ENCODE peak calls at places on chromosomes 12 and 14, in four cellular contexts. One of them, this sample, is unnamed.

GRCh38 chr14:59630281-59630963 is 53.8 kb upstream of the CCDC175 start:
- DNase-seq in uterus: no peak
- DNase-seq in cardiac fibroblast: no peak
- DNase-seq in right cardiac atrium: no peak
- DNase-seq in this sample: peak

GRCh38 chr12:4117386-4118016 is 156.1 kb upstream of the CCND2 start:
- DNase-seq in cardiac fibroblast: no peak
- DNase-seq in uterus: no peak
- DNase-seq in right cardiac atrium: no peak
- DNase-seq in this sample: no peak

GRCh38 chr12:12582193-12582881 is 19.7 kb upstream of the DUSP16 start:
- DNase-seq in right cardiac atrium: no peak
- DNase-seq in cardiac fibroblast: no peak
- DNase-seq in uterus: no peak
- DNase-seq in this sample: peak

GRCh38 chr12:508795-509194 is 49.1 kb downstream of the B4GALNT3 start:
- DNase-seq in cardiac fibroblast: no peak
- DNase-seq in uterus: no peak
- DNase-seq in right cardiac atrium: no peak
- DNase-seq in this sample: no peak

GRCh38 chr14:70622111-70622712 is 19.5 kb upstream of the TTC9 start:
- DNase-seq in cardiac fibroblast: peak
- DNase-seq in right cardiac atrium: no peak
- DNase-seq in uterus: no peak
- DNase-seq in this sample: peak

GRCh38 chr14:40983604-40984003 is 623.1 kb upstream of the LRFN5 start:
- DNase-seq in uterus: no peak
- DNase-seq in cardiac fibroblast: peak
- DNase-seq in right cardiac atrium: no peak
- DNase-seq in this sample: no peak

GRCh38 chr14:54392131-54392859 is 4.5 kb upstream of the CDKN3 start:
- DNase-seq in right cardiac atrium: no peak
- DNase-seq in uterus: no peak
- DNase-seq in cardiac fibroblast: no peak
- DNase-seq in this sample: no peak

GRCh38 chr14:91237219-91237618 is 7.3 kb downstream of the GPR68 start:
- DNase-seq in uterus: no peak
- DNase-seq in cardiac fibroblast: peak
- DNase-seq in right cardiac atrium: no peak
- DNase-seq in this sample: no peak

GRCh38 chr12:130336723-130337475 is 788 bp upstream of the PIWIL1 start:
- DNase-seq in cardiac fibroblast: no peak
- DNase-seq in uterus: no peak
- DNase-seq in right cardiac atrium: no peak
- DNase-seq in this sample: no peak

GRCh38 chr14:56514663-56515371 is 64.8 kb upstream of the TMEM260 start:
- DNase-seq in right cardiac atrium: no peak
- DNase-seq in uterus: no peak
- DNase-seq in cardiac fibroblast: peak
- DNase-seq in this sample: peak

GRCh38 chr12:25829192-25829591 is 129.3 kb upstream of the RASSF8 start:
- DNase-seq in uterus: no peak
- DNase-seq in cardiac fibroblast: peak
- DNase-seq in right cardiac atrium: peak
- DNase-seq in this sample: no peak

GRCh38 chr12:9717070-9717925 is 15.6 kb downstream of the CLECL1 start:
- DNase-seq in uterus: no peak
- DNase-seq in cardiac fibroblast: no peak
- DNase-seq in right cardiac atrium: no peak
- DNase-seq in this sample: no peak

GRCh38 chr14:75044322-75044721 is 6.9 kb downstream of the MLH3 start:
- DNase-seq in uterus: no peak
- DNase-seq in cardiac fibroblast: peak
- DNase-seq in right cardiac atrium: no peak
- DNase-seq in this sample: no peak

GRCh38 chr12:32084017-32084688 is 22.5 kb upstream of the BICD1 start:
- DNase-seq in right cardiac atrium: no peak
- DNase-seq in uterus: no peak
- DNase-seq in cardiac fibroblast: no peak
- DNase-seq in this sample: no peak

GRCh38 chr12:63038361-63039100 is 103.6 kb upstream of the PPM1H start:
- DNase-seq in uterus: no peak
- DNase-seq in right cardiac atrium: no peak
- DNase-seq in cardiac fibroblast: no peak
- DNase-seq in this sample: no peak

GRCh38 chr12:4626543-4626942 is 22.3 kb downstream of the AKAP3 start:
- DNase-seq in uterus: no peak
- DNase-seq in right cardiac atrium: no peak
- DNase-seq in cardiac fibroblast: no peak
- DNase-seq in this sample: no peak

GRCh38 chr14:53356361-53357150 is 203.4 kb upstream of the DDHD1 start:
- DNase-seq in uterus: no peak
- DNase-seq in right cardiac atrium: no peak
- DNase-seq in cardiac fibroblast: peak
- DNase-seq in this sample: no peak

This sample was measured in activated CD8-positive, alpha-beta T cell treated with anti-CD3 and anti-CD28 coated beads for 36 hours.